ENCODE peak calls at places on chromosomes 13 and 19, in nine cellular contexts. One of them, this sample, is unnamed.

GRCh38 chr13:112670118-112670517 is 19.7 kb upstream of the ATP11A start:
- DNase-seq in H1: no peak
- DNase-seq in ovary: no peak
- DNase-seq in SK-N-SH: no peak
- DNase-seq in tibial nerve: no peak
- DNase-seq in suprapubic skin: no peak
- DNase-seq in K562: no peak
- DNase-seq in HepG2: peak
- DNase-seq in upper lobe of left lung: no peak
- DNase-seq in this sample: no peak

GRCh38 chr19:8578642-8579265 is 1.5 kb upstream of the MYO1F start:
- DNase-seq in K562: peak
- DNase-seq in H1: peak
- DNase-seq in HepG2: peak
- DNase-seq in SK-N-SH: peak
- DNase-seq in suprapubic skin: peak
- DNase-seq in tibial nerve: peak
- DNase-seq in upper lobe of left lung: no peak
- DNase-seq in ovary: peak
- DNase-seq in this sample: peak

GRCh38 chr19:56101746-56102535 is 19.2 kb downstream of the ZNF787 start:
- DNase-seq in tibial nerve: no peak
- DNase-seq in upper lobe of left lung: peak
- DNase-seq in suprapubic skin: no peak
- DNase-seq in HepG2: no peak
- DNase-seq in H1: no peak
- DNase-seq in K562: no peak
- DNase-seq in ovary: no peak
- DNase-seq in SK-N-SH: no peak
- DNase-seq in this sample: no peak

GRCh38 chr13:107271226-107271625 is 703.3 kb upstream of the ARGLU1 start:
- DNase-seq in SK-N-SH: peak
- DNase-seq in upper lobe of left lung: no peak
- DNase-seq in tibial nerve: no peak
- DNase-seq in K562: no peak
- DNase-seq in HepG2: no peak
- DNase-seq in ovary: no peak
- DNase-seq in suprapubic skin: no peak
- DNase-seq in H1: peak
- DNase-seq in this sample: no peak

GRCh38 chr19:50252111-50252886 is 48.9 kb downstream of the MYH14 start:
- DNase-seq in upper lobe of left lung: no peak
- DNase-seq in tibial nerve: no peak
- DNase-seq in ovary: no peak
- DNase-seq in HepG2: no peak
- DNase-seq in suprapubic skin: no peak
- DNase-seq in K562: peak
- DNase-seq in SK-N-SH: peak
- DNase-seq in H1: peak
- DNase-seq in this sample: peak

GRCh38 chr19:13917888-13918406 is 11.9 kb downstream of the CC2D1A start:
- DNase-seq in ovary: no peak
- DNase-seq in tibial nerve: no peak
- DNase-seq in SK-N-SH: peak
- DNase-seq in upper lobe of left lung: no peak
- DNase-seq in suprapubic skin: no peak
- DNase-seq in H1: no peak
- DNase-seq in K562: no peak
- DNase-seq in HepG2: no peak
- DNase-seq in this sample: no peak

GRCh38 chr19:38784224-38784623 is 4.8 kb upstream of the LGALS7B start:
- DNase-seq in SK-N-SH: no peak
- DNase-seq in upper lobe of left lung: no peak
- DNase-seq in H1: no peak
- DNase-seq in ovary: no peak
- DNase-seq in suprapubic skin: no peak
- DNase-seq in HepG2: peak
- DNase-seq in K562: no peak
- DNase-seq in tibial nerve: no peak
- DNase-seq in this sample: no peak

GRCh38 chr13:41458187-41458938 is 1.0 kb downstream of the RGCC start:
- DNase-seq in SK-N-SH: peak
- DNase-seq in suprapubic skin: peak
- DNase-seq in tibial nerve: no peak
- DNase-seq in K562: peak
- DNase-seq in upper lobe of left lung: peak
- DNase-seq in H1: peak
- DNase-seq in HepG2: no peak
- DNase-seq in ovary: no peak
- DNase-seq in this sample: peak

GRCh38 chr13:108031859-108032258 is 183.5 kb downstream of the LIG4 start:
- DNase-seq in K562: no peak
- DNase-seq in ovary: no peak
- DNase-seq in SK-N-SH: no peak
- DNase-seq in suprapubic skin: no peak
- DNase-seq in tibial nerve: no peak
- DNase-seq in upper lobe of left lung: no peak
- DNase-seq in H1: no peak
- DNase-seq in HepG2: no peak
- DNase-seq in this sample: no peak

GRCh38 chr13:63408227-63409202 is 1992.9 kb upstream of the PCDH20 start:
- DNase-seq in H1: no peak
- DNase-seq in suprapubic skin: no peak
- DNase-seq in upper lobe of left lung: no peak
- DNase-seq in HepG2: no peak
- DNase-seq in SK-N-SH: peak
- DNase-seq in ovary: no peak
- DNase-seq in tibial nerve: no peak
- DNase-seq in K562: no peak
- DNase-seq in this sample: no peak

GRCh38 chr13:49046534-49046933 is 70.8 kb downstream of the FNDC3A start:
- DNase-seq in upper lobe of left lung: no peak
- DNase-seq in suprapubic skin: no peak
- DNase-seq in H1: no peak
- DNase-seq in K562: no peak
- DNase-seq in ovary: no peak
- DNase-seq in tibial nerve: no peak
- DNase-seq in HepG2: no peak
- DNase-seq in SK-N-SH: no peak
- DNase-seq in this sample: no peak

GRCh38 chr13:79662882-79663281 is 181.9 kb downstream of the NDFIP2 start:
- DNase-seq in tibial nerve: no peak
- DNase-seq in K562: no peak
- DNase-seq in ovary: no peak
- DNase-seq in SK-N-SH: no peak
- DNase-seq in H1: no peak
- DNase-seq in suprapubic skin: no peak
- DNase-seq in upper lobe of left lung: no peak
- DNase-seq in HepG2: no peak
- DNase-seq in this sample: peak

GRCh38 chr13:37139356-37139755 is 33.9 kb upstream of the CSNK1A1L start:
- DNase-seq in H1: no peak
- DNase-seq in SK-N-SH: no peak
- DNase-seq in tibial nerve: no peak
- DNase-seq in upper lobe of left lung: no peak
- DNase-seq in ovary: no peak
- DNase-seq in HepG2: no peak
- DNase-seq in suprapubic skin: no peak
- DNase-seq in K562: no peak
- DNase-seq in this sample: no peak

GRCh38 chr19:13011653-13012389 is 16.5 kb downstream of the NFIX start:
- DNase-seq in HepG2: no peak
- DNase-seq in ovary: peak
- DNase-seq in upper lobe of left lung: peak
- DNase-seq in suprapubic skin: peak
- DNase-seq in H1: peak
- DNase-seq in SK-N-SH: no peak
- DNase-seq in K562: no peak
- DNase-seq in tibial nerve: no peak
- DNase-seq in this sample: no peak

GRCh38 chr13:95676100-95676774 is 702 bp upstream of the DNAJC3 start:
- DNase-seq in HepG2: peak
- DNase-seq in SK-N-SH: no peak
- DNase-seq in upper lobe of left lung: no peak
- DNase-seq in suprapubic skin: no peak
- DNase-seq in K562: peak
- DNase-seq in ovary: no peak
- DNase-seq in tibial nerve: no peak
- DNase-seq in H1: no peak
- DNase-seq in this sample: peak
- TF ChIP-seq EP300 in HepG2: no peak
- TF ChIP-seq EP300 in SK-N-SH: no peak
- TF ChIP-seq EP300 in upper lobe of left lung: no peak
- TF ChIP-seq EP300 in suprapubic skin: no peak
- TF ChIP-seq EP300 in K562: no peak
- TF ChIP-seq EP300 in ovary: no peak
- TF ChIP-seq EP300 in tibial nerve: no peak
- TF ChIP-seq EP300 in H1: no peak
- TF ChIP-seq EP300 in this sample: no peak

DNA sequence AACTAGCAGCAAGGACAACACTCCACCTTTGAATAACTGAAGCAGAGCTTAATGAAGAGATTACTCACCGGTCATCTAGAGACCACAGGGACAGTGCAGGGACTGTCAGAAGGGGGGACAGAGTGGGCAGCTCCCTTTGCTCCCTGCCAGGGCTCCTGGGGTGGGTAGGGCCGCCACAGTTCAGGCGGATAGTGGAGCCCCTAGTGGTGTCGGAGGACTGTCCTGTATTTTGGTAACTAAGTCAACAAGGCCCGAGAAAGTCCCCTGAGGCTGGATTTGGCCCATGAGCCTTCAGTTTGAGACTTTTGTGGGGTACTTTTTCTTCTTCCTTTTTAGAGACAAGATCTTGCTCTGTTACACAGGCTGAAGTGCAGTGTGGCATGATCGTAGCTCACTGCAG is 44.6 kb downstream of the GJA3 start:
- DNase-seq in K562: no peak
- DNase-seq in ovary: no peak
- DNase-seq in tibial nerve: no peak
- DNase-seq in suprapubic skin: no peak
- DNase-seq in H1: no peak
- DNase-seq in HepG2: no peak
- DNase-seq in upper lobe of left lung: no peak
- DNase-seq in SK-N-SH: no peak
- DNase-seq in this sample: no peak
- TF ChIP-seq CTCF in K562: no peak
- TF ChIP-seq CTCF in ovary: no peak
- TF ChIP-seq CTCF in tibial nerve: no peak
- TF ChIP-seq CTCF in suprapubic skin: no peak
- TF ChIP-seq CTCF in H1: peak
- TF ChIP-seq CTCF in HepG2: peak
- TF ChIP-seq CTCF in upper lobe of left lung: no peak
- TF ChIP-seq CTCF in SK-N-SH: no peak
- TF ChIP-seq CTCF in this sample: no peak

GRCh38 chr19:15875075-15875474 is 22.8 kb downstream of the CYP4F2 start:
- DNase-seq in H1: no peak
- DNase-seq in SK-N-SH: no peak
- DNase-seq in HepG2: no peak
- DNase-seq in K562: no peak
- DNase-seq in upper lobe of left lung: no peak
- DNase-seq in ovary: no peak
- DNase-seq in tibial nerve: no peak
- DNase-seq in suprapubic skin: no peak
- DNase-seq in this sample: no peak

GRCh38 chr19:15866646-15867045 is 31.2 kb downstream of the CYP4F2 start:
- DNase-seq in H1: no peak
- DNase-seq in upper lobe of left lung: no peak
- DNase-seq in ovary: no peak
- DNase-seq in suprapubic skin: no peak
- DNase-seq in SK-N-SH: no peak
- DNase-seq in tibial nerve: no peak
- DNase-seq in K562: no peak
- DNase-seq in HepG2: no peak
- DNase-seq in this sample: no peak

GRCh38 chr19:15869873-15870272 is 28.0 kb downstream of the CYP4F2 start:
- DNase-seq in H1: no peak
- DNase-seq in SK-N-SH: no peak
- DNase-seq in suprapubic skin: no peak
- DNase-seq in ovary: no peak
- DNase-seq in HepG2: no peak
- DNase-seq in upper lobe of left lung: no peak
- DNase-seq in tibial nerve: no peak
- DNase-seq in K562: no peak
- DNase-seq in this sample: no peak

GRCh38 chr19:15869109-15869555 is 28.7 kb downstream of the CYP4F2 start:
- DNase-seq in tibial nerve: no peak
- DNase-seq in ovary: no peak
- DNase-seq in SK-N-SH: peak
- DNase-seq in HepG2: peak
- DNase-seq in K562: peak
- DNase-seq in suprapubic skin: no peak
- DNase-seq in H1: no peak
- DNase-seq in upper lobe of left lung: no peak
- DNase-seq in this sample: peak

GRCh38 chr19:15871570-15871969 is 26.3 kb downstream of the CYP4F2 start:
- DNase-seq in SK-N-SH: no peak
- DNase-seq in H1: no peak
- DNase-seq in HepG2: no peak
- DNase-seq in suprapubic skin: no peak
- DNase-seq in K562: peak
- DNase-seq in ovary: no peak
- DNase-seq in upper lobe of left lung: no peak
- DNase-seq in tibial nerve: no peak
- DNase-seq in this sample: peak
- TF ChIP-seq EP300 in SK-N-SH: no peak
- TF ChIP-seq EP300 in H1: no peak
- TF ChIP-seq EP300 in HepG2: no peak
- TF ChIP-seq EP300 in suprapubic skin: no peak
- TF ChIP-seq EP300 in K562: no peak
- TF ChIP-seq EP300 in ovary: no peak
- TF ChIP-seq EP300 in upper lobe of left lung: no peak
- TF ChIP-seq EP300 in tibial nerve: no peak
- TF ChIP-seq EP300 in this sample: no peak

GRCh38 chr13:110363009-110363408 is 55.9 kb downstream of the COL4A2 start:
- DNase-seq in HepG2: no peak
- DNase-seq in upper lobe of left lung: no peak
- DNase-seq in SK-N-SH: no peak
- DNase-seq in K562: no peak
- DNase-seq in ovary: no peak
- DNase-seq in suprapubic skin: no peak
- DNase-seq in H1: peak
- DNase-seq in tibial nerve: no peak
- DNase-seq in this sample: no peak
- TF ChIP-seq CTCF in HepG2: peak
- TF ChIP-seq CTCF in upper lobe of left lung: no peak
- TF ChIP-seq CTCF in SK-N-SH: peak
- TF ChIP-seq CTCF in K562: no peak
- TF ChIP-seq CTCF in ovary: no peak
- TF ChIP-seq CTCF in suprapubic skin: no peak
- TF ChIP-seq CTCF in H1: peak
- TF ChIP-seq CTCF in tibial nerve: no peak
- TF ChIP-seq CTCF in this sample: no peak

This sample was measured in transverse colon.